ENCODE peak calls at places on chromosomes 13 and 19, in five cellular contexts. D, I, E, L and X are unnamed samples.

GRCh38 chr13:39777527-39778061 is 122.1 kb downstream of the COG6 start:
- DNase-seq in D (peak; percentile 59), I (no peak), E (no peak), L (no peak), X (peak; percentile 88)

GRCh38 chr13:41502676-41503075 is 45.3 kb downstream of the RGCC start:
- DNase-seq in D (no peak), I (no peak), E (no peak), L (no peak), X (no peak)

GRCh38 chr13:97809576-97809975 is 143.9 kb upstream of the IPO5 start:
- DNase-seq in D (no peak), I (no peak), E (no peak), L (no peak), X (no peak)

GRCh38 chr13:48579167-48579918 is 46.5 kb upstream of the RCBTB2 start:
- DNase-seq in D (no peak), I (no peak), E (no peak), L (no peak), X (no peak)

GRCh38 chr13:60242231-60242630 is 78.5 kb upstream of the DIAPH3 start:
- DNase-seq in D (no peak), I (no peak), E (no peak), L (no peak), X (no peak)

GRCh38 chr19:9485140-9485539 is 13.3 kb downstream of the ZNF560 start:
- DNase-seq in D (no peak), I (no peak), E (no peak), L (no peak), X (no peak)

GRCh38 chr13:107121793-107122192 is 553.9 kb upstream of the ARGLU1 start:
- DNase-seq in D (no peak), I (no peak), E (no peak), L (no peak), X (no peak)

GRCh38 chr13:100387416-100387815 is 201.2 kb downstream of the GGACT start:
- DNase-seq in D (no peak), I (no peak), E (no peak), L (no peak), X (no peak)

GRCh38 chr19:49570997-49571676 is 9.2 kb downstream of the NOSIP start:
- DNase-seq in D (peak; percentile 76), I (no peak), E (no peak), L (peak; percentile 57), X (no peak)

GRCh38 chr13:93368705-93369104 is 142.1 kb downstream of the GPC6 start:
- DNase-seq in D (no peak), I (no peak), E (no peak), L (no peak), X (no peak)

GRCh38 chr13:38697628-38698333 is 10.9 kb downstream of the FREM2 start:
- DNase-seq in D (no peak), I (peak; percentile 73), E (no peak), L (peak; percentile 40), X (no peak)

GRCh38 chr13:99288069-99288468 is 19.1 kb downstream of the GPR183 start:
- DNase-seq in D (no peak), I (peak; percentile 82), E (no peak), L (no peak), X (no peak)

GRCh38 chr19:34645551-34645950 is 31.4 kb downstream of the SCGB2B2 start:
- DNase-seq in D (no peak), I (no peak), E (no peak), L (peak; percentile 1), X (no peak)

GRCh38 chr13:25733061-25733491 is 318.7 kb downstream of the SHISA2 start:
- DNase-seq in D (no peak), I (no peak), E (no peak), L (no peak), X (peak; percentile 61)

GRCh38 chr13:36553501-36553900 is 120.3 kb upstream of the SERTM1 start:
- DNase-seq in D (no peak), I (no peak), E (no peak), L (no peak), X (no peak)

GRCh38 chr19:2151339-2152229 is at the start of gene AP3D1:
- DNase-seq in D (peak; percentile 100), I (peak; percentile 100), E (peak; percentile 97), L (peak; percentile 100), X (peak; percentile 100)

GRCh38 chr13:114024603-114025431 is 50.9 kb upstream of the C13orf46 start:
- DNase-seq in D (no peak), I (no peak), E (no peak), L (no peak), X (no peak)

GRCh38 chr13:23715762-23716235 is 145.6 kb downstream of the TNFRSF19 start:
- DNase-seq in D (peak; percentile 86), I (peak; percentile 62), E (no peak), L (peak; percentile 49), X (no peak)

GRCh38 chr13:31119526-31119925 is 42.2 kb downstream of the HSPH1 start:
- DNase-seq in D (no peak), I (no peak), E (no peak), L (no peak), X (no peak)

GRCh38 chr13:68358218-68358817 is 1128.2 kb upstream of the PCDH9 start:
- DNase-seq in D (no peak), I (no peak), E (no peak), L (no peak), X (no peak)

GRCh38 chr19:15562861-15563260 is 52.2 kb upstream of the CYP4F8 start:
- DNase-seq in D (peak; percentile 52), I (no peak), E (no peak), L (no peak), X (no peak)

GRCh38 chr13:36089130-36089529 is 42.1 kb downstream of the DCLK1 start:
- DNase-seq in D (no peak), I (no peak), E (no peak), L (no peak), X (no peak)

GRCh38 chr19:47363758-47364529 is 14.8 kb downstream of the DHX34 start:
- DNase-seq in D (peak; percentile 72), I (no peak), E (no peak), L (no peak), X (peak; percentile 20)

GRCh38 chr19:47002853-47003610 is 16.6 kb upstream of the NPAS1 start:
- DNase-seq in D (no peak), I (no peak), E (no peak), L (no peak), X (no peak)

GRCh38 chr19:5292453-5292842 is 48.2 kb downstream of the PTPRS start:
- DNase-seq in D (no peak), I (no peak), E (no peak), L (no peak), X (no peak)

GRCh38 chr13:23069571-23069970 is 111.2 kb upstream of the SGCG start:
- DNase-seq in D (no peak), I (no peak), E (no peak), L (no peak), X (no peak)

GRCh38 chr13:95298971-95299627 is 2.2 kb downstream of the ABCC4 start:
- DNase-seq in D (no peak), I (no peak), E (no peak), L (no peak), X (peak; percentile 40)

GRCh38 chr13:45510671-45511070 is 45.9 kb downstream of the COG3 start:
- DNase-seq in D (peak; percentile 74), I (no peak), E (no peak), L (no peak), X (no peak)
- TF ChIP-seq CTCF in D (no peak), I (no peak), E (no peak), L (no peak), X (no peak)

DNA sequence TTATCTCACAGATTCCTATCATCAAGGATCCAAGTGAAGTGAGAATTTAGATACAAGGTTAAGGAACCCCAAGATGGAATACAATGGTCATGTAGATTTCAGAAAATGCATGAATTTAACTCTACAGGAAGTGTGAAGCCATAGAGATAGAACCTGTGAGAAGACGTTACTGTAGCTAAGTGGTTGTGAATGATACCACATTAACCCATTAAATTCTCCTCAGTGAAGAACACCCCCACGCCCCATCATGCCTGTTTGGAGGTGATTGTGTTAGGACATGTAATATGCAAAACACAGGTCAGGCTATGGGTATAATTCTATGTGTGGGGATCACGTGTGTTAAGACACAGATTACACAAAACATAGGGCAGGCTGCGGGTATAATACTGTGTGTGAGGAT is 1166.7 kb downstream of the EFNB2 start:
- DNase-seq in D (no peak), I (no peak), E (no peak), L (no peak), X (no peak)
- H3K27ac ChIP-seq in D (no peak overlapping the region), I (no peak overlapping the region), E (no peak overlapping the region), L (no peak overlapping the region), X (no peak overlapping the region)

GRCh38 chr13:111572956-111573355 is 252.5 kb downstream of the TEX29 start:
- DNase-seq in D (no peak), I (no peak), E (no peak), L (no peak), X (no peak)
- TF ChIP-seq CTCF in D (no peak), I (no peak), E (no peak), L (no peak), X (no peak)

DNA sequence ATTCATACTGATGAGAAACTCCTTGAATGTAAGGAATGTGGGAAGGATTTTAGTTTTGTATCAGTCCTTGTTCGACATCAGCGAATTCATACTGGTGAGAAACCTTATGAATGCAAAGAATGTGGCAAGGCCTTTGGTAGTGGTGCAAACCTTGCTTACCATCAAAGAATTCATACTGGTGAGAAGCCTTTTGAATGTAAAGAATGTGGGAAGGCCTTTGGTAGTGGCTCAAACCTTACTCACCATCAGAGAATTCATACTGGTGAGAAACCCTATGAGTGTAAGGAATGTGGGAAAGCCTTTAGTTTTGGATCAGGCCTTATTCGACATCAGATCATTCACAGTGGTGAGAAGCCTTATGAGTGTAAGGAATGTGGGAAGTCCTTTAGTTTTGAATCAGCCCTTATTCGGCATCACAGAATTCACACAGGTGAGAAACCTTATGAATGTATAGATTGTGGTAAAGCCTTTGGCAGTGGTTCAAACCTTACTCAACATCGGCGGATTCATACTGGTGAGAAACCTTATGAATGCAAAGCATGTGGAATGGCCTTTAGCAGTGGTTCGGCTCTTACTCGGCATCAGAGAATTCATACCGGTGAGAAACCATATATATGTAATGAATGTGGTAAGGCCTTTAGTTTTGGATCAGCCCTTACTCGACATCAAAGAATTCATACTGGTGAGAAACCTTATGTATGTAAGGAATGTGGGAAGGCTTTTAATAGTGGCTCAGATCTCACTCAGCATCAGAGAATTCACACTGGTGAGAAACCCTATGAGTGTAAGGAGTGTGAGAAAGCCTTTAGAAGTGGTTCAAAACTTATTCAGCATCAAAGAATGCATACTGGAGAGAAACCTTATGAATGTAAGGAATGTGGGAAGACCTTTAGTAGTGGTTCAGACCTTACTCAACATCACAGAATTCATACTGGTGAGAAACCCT is 26.6 kb downstream of the ZNF345 start:
- DNase-seq in D (no peak), I (no peak), E (no peak), L (no peak), X (no peak)
- H3K27ac ChIP-seq in D (no peak overlapping the region), I (no peak overlapping the region), E (no peak overlapping the region), L (no peak overlapping the region), X (no peak overlapping the region)